ENCODE peak calls at places on chromosomes 16 and 17, in seven cellular contexts. Q, W, G, Z, R, M and U are unnamed samples.
A peak's percentile ranks its signal among the peaks of the same experiment; 100 is the strongest.

GRCh38 chr17:78154903-78155811 is 9.0 kb downstream of the C17orf99 start:
- DNase-seq in Q (no peak), W (no peak), G (no peak), Z (no peak), R (no peak), M (no peak), U (no peak)

GRCh38 chr17:39169101-39169500 is 3.1 kb upstream of the ARL5C start:
- DNase-seq in Q (no peak), W (no peak), G (no peak), Z (no peak), R (no peak), M (no peak), U (no peak)

GRCh38 chr16:6446370-6446769 is 886.3 kb upstream of the RBFOX1 start:
- DNase-seq in Q (no peak), W (no peak), G (no peak), Z (no peak), R (no peak), M (no peak), U (no peak)

GRCh38 chr16:89256651-89257254 is 39.2 kb downstream of the ZNF778 start:
- DNase-seq in Q (peak; percentile 63), W (no peak), G (peak; percentile 52), Z (peak; percentile 57), R (peak; percentile 80), M (peak; percentile 24), U (no peak)

GRCh38 chr17:50598487-50598886 is 36.2 kb upstream of the ABCC3 start:
- DNase-seq in Q (no peak), W (no peak), G (no peak), Z (no peak), R (no peak), M (no peak), U (no peak)

GRCh38 chr17:44444735-44445105 is 55.3 kb upstream of the ITGA2B start:
- DNase-seq in Q (peak; percentile 97), W (no peak), G (no peak), Z (no peak), R (no peak), M (no peak), U (no peak)

GRCh38 chr16:2532494-2533141 is 1.4 kb upstream of the CEMP1 start:
- DNase-seq in Q (peak; percentile 34), W (peak; percentile 84), G (peak; percentile 73), Z (peak; percentile 46), R (peak; percentile 92), M (peak; percentile 57), U (no peak)

GRCh38 chr17:7476474-7476873 is 3.0 kb downstream of the ZBTB4 start:
- DNase-seq in Q (peak; percentile 76), W (no peak), G (no peak), Z (peak; percentile 63), R (no peak), M (no peak), U (no peak)

GRCh38 chr16:53413864-53414263 is 20.4 kb upstream of the RBL2 start:
- DNase-seq in Q (no peak), W (no peak), G (no peak), Z (no peak), R (no peak), M (no peak), U (no peak)

GRCh38 chr17:60087882-60088669 is 9.4 kb upstream of the HEATR6 start:
- DNase-seq in Q (no peak), W (no peak), G (no peak), Z (no peak), R (no peak), M (no peak), U (no peak)

GRCh38 chr17:43015579-43015978 is 6.6 kb downstream of the VAT1 start:
- DNase-seq in Q (no peak), W (peak; percentile 79), G (no peak), Z (peak; percentile 44), R (no peak), M (peak; percentile 72), U (no peak)

GRCh38 chr16:16014329-16015224 is 65.2 kb downstream of the ABCC1 start:
- DNase-seq in Q (peak; percentile 62), W (peak; percentile 41), G (peak; percentile 23), Z (peak; percentile 50), R (no peak), M (peak; percentile 70), U (no peak)

GRCh38 chr17:44910231-44911106 is 4.8 kb downstream of the GFAP start:
- DNase-seq in Q (no peak), W (no peak), G (no peak), Z (no peak), R (no peak), M (no peak), U (no peak)

GRCh38 chr16:59192551-59193199 is 458.6 kb upstream of the GOT2 start:
- DNase-seq in Q (peak; percentile 11), W (no peak), G (no peak), Z (peak; percentile 46), R (no peak), M (no peak), U (no peak)

GRCh38 chr17:36501351-36501750 is 14.9 kb downstream of the ZNHIT3 start:
- DNase-seq in Q (no peak), W (no peak), G (no peak), Z (no peak), R (no peak), M (no peak), U (no peak)

GRCh38 chr16:54282923-54283734 is 3.5 kb downstream of the IRX3 start:
- DNase-seq in Q (no peak), W (no peak), G (no peak), Z (no peak), R (no peak), M (no peak), U (no peak)

GRCh38 chr17:47615766-47616424 is 33.8 kb upstream of the KPNB1 start:
- DNase-seq in Q (peak; percentile 62), W (no peak), G (no peak), Z (peak; percentile 61), R (no peak), M (no peak), U (no peak)

GRCh38 chr17:14580494-14580893 is 279.6 kb downstream of the HS3ST3B1 start:
- DNase-seq in Q (peak; percentile 12), W (no peak), G (no peak), Z (no peak), R (no peak), M (no peak), U (no peak)

GRCh38 chr16:66248096-66248495 is 118.4 kb upstream of the CDH5 start:
- DNase-seq in Q (peak; percentile 77), W (peak; percentile 83), G (peak; percentile 81), Z (no peak), R (peak; percentile 60), M (peak; percentile 81), U (no peak)

GRCh38 chr16:5509794-5510193 is 412.2 kb upstream of the EEF2KMT start:
- DNase-seq in Q (no peak), W (no peak), G (no peak), Z (no peak), R (peak; percentile 84), M (no peak), U (no peak)

GRCh38 chr16:19014456-19014855 is 30.7 kb downstream of the TMC7 start:
- DNase-seq in Q (no peak), W (no peak), G (no peak), Z (no peak), R (no peak), M (no peak), U (no peak)

GRCh38 chr17:81863123-81863675 is 2.9 kb upstream of the P4HB start:
- DNase-seq in Q (no peak), W (no peak), G (no peak), Z (no peak), R (no peak), M (no peak), U (no peak)

GRCh38 chr17:79388556-79389295 is 222.1 kb downstream of the RBFOX3 start:
- DNase-seq in Q (peak; percentile 27), W (no peak), G (no peak), Z (peak; percentile 33), R (no peak), M (peak; percentile 50), U (no peak)

GRCh38 chr17:61458000-61458399 is 5.8 kb downstream of the TBX4 start:
- DNase-seq in Q (no peak), W (no peak), G (no peak), Z (no peak), R (no peak), M (no peak), U (no peak)

GRCh38 chr16:46954562-46954961 is 18.9 kb downstream of the DNAJA2 start:
- DNase-seq in Q (no peak), W (no peak), G (no peak), Z (no peak), R (no peak), M (no peak), U (no peak)

GRCh38 chr16:84318091-84318975 is 23.7 kb downstream of the WFDC1 start:
- DNase-seq in Q (no peak), W (no peak), G (no peak), Z (no peak), R (no peak), M (no peak), U (no peak)

GRCh38 chr17:17763136-17763535 is 73.7 kb downstream of the SREBF1 start:
- DNase-seq in Q (no peak), W (no peak), G (no peak), Z (no peak), R (no peak), M (no peak), U (no peak)
- H3K4me3 ChIP-seq in Q (no peak overlapping the region), W (no peak overlapping the region), G (no peak overlapping the region), Z (no peak overlapping the region), R (no peak overlapping the region), M (no peak overlapping the region), U (no peak overlapping the region)

GRCh38 chr17:64331946-64332493 is 58.6 kb downstream of the PECAM1 start:
- DNase-seq in Q (no peak), W (peak; percentile 58), G (no peak), Z (peak; percentile 92), R (no peak), M (peak; percentile 69), U (no peak)
- H3K4me1 ChIP-seq in Q (peaks cover 6% of the 10 kb centered on the region), W (peaks cover 14% of the 10 kb centered on the region), G (peaks cover 27% of the 10 kb centered on the region), Z (peaks cover 82% of the 10 kb centered on the region), R (no peaks in the 10 kb centered on the region), M (peaks cover 98% of the 10 kb centered on the region), U (peaks cover 68% of the 10 kb centered on the region)

GRCh38 chr17:37821025-37821713 is 76.3 kb upstream of the HNF1B start:
- DNase-seq in Q (peak; percentile 62), W (no peak), G (no peak), Z (no peak), R (no peak), M (no peak), U (no peak)

GRCh38 chr17:37827905-37828304 is 83.0 kb upstream of the HNF1B start:
- DNase-seq in Q (no peak), W (no peak), G (no peak), Z (no peak), R (no peak), M (no peak), U (no peak)

GRCh38 chr17:37825851-37826250 is 81.0 kb upstream of the HNF1B start:
- DNase-seq in Q (no peak), W (no peak), G (no peak), Z (no peak), R (no peak), M (no peak), U (no peak)

GRCh38 chr17:37826497-37827115 is 81.7 kb upstream of the HNF1B start:
- DNase-seq in Q (no peak), W (no peak), G (no peak), Z (no peak), R (no peak), M (peak; percentile 36), U (no peak)

GRCh38 chr17:37824534-37825485 is 80.0 kb upstream of the HNF1B start:
- DNase-seq in Q (peak; percentile 90), W (no peak), G (no peak), Z (peak; percentile 92), R (no peak), M (no peak), U (no peak)
- TF ChIP-seq CTCF in Q (no peak), W (no peak), G (no peak), Z (no peak), R (no peak), M (no peak), U (no peak)

GRCh38 chr17:57984226-57984890 is 3.7 kb downstream of the VEZF1 start:
- DNase-seq in Q (no peak), W (no peak), G (no peak), Z (no peak), R (no peak), M (no peak), U (no peak)
- H3K4me3 ChIP-seq in Q (peak overlapping the region; percentile 4), W (no peak overlapping the region), G (no peak overlapping the region), Z (no peak overlapping the region), R (no peak overlapping the region), M (peak overlapping the region; percentile 89), U (no peak overlapping the region)